ENCODE peak calls at places on chromosomes 12 and 14, in eight cellular contexts. One of them, this sample, is unnamed.

GRCh38 chr12:89393551-89394121 is 41.3 kb upstream of the DUSP6 start:
- DNase-seq in stimulated activated CD4-positive, alpha-beta T cell treated with anti-CD3 and anti-CD28 coated beads, Interleukin-2, amount 100 ng/mL, for 48 hours: no peak
- DNase-seq in endothelial cell: no peak
- DNase-seq in CD4-positive, alpha-beta memory T cell: no peak
- DNase-seq in CD8-positive, alpha-beta T cell: no peak
- DNase-seq in posterior cingulate gyrus: no peak
- DNase-seq in AG08396: no peak
- DNase-seq in NCI-H1092 treated with DMSO at 0.1 percent for 48 hours: no peak
- DNase-seq in this sample: no peak

GRCh38 chr12:131832393-131833231 is 4.4 kb downstream of the MMP17 start:
- DNase-seq in NCI-H1092 treated with DMSO at 0.1 percent for 48 hours: peak
- DNase-seq in CD8-positive, alpha-beta T cell: no peak
- DNase-seq in posterior cingulate gyrus: peak
- DNase-seq in CD4-positive, alpha-beta memory T cell: no peak
- DNase-seq in stimulated activated CD4-positive, alpha-beta T cell treated with anti-CD3 and anti-CD28 coated beads, Interleukin-2, amount 100 ng/mL, for 48 hours: no peak
- DNase-seq in AG08396: peak
- DNase-seq in endothelial cell: no peak
- DNase-seq in this sample: peak

GRCh38 chr12:16269941-16270340 is 7.5 kb downstream of the SLC15A5 start:
- DNase-seq in posterior cingulate gyrus: no peak
- DNase-seq in CD4-positive, alpha-beta memory T cell: no peak
- DNase-seq in CD8-positive, alpha-beta T cell: no peak
- DNase-seq in endothelial cell: no peak
- DNase-seq in stimulated activated CD4-positive, alpha-beta T cell treated with anti-CD3 and anti-CD28 coated beads, Interleukin-2, amount 100 ng/mL, for 48 hours: no peak
- DNase-seq in NCI-H1092 treated with DMSO at 0.1 percent for 48 hours: no peak
- DNase-seq in AG08396: no peak
- DNase-seq in this sample: no peak

GRCh38 chr14:64540208-64541202 is at the start of gene HSPA2:
- DNase-seq in endothelial cell: peak
- DNase-seq in CD8-positive, alpha-beta T cell: peak
- DNase-seq in stimulated activated CD4-positive, alpha-beta T cell treated with anti-CD3 and anti-CD28 coated beads, Interleukin-2, amount 100 ng/mL, for 48 hours: peak
- DNase-seq in CD4-positive, alpha-beta memory T cell: peak
- DNase-seq in posterior cingulate gyrus: peak
- DNase-seq in AG08396: peak
- DNase-seq in NCI-H1092 treated with DMSO at 0.1 percent for 48 hours: peak
- DNase-seq in this sample: no peak

GRCh38 chr12:118377005-118377890 is 893 bp downstream of the SUDS3 start:
- DNase-seq in AG08396: no peak
- DNase-seq in NCI-H1092 treated with DMSO at 0.1 percent for 48 hours: no peak
- DNase-seq in posterior cingulate gyrus: no peak
- DNase-seq in CD4-positive, alpha-beta memory T cell: no peak
- DNase-seq in endothelial cell: no peak
- DNase-seq in CD8-positive, alpha-beta T cell: no peak
- DNase-seq in stimulated activated CD4-positive, alpha-beta T cell treated with anti-CD3 and anti-CD28 coated beads, Interleukin-2, amount 100 ng/mL, for 48 hours: no peak
- DNase-seq in this sample: no peak

GRCh38 chr12:51832708-51833107 is 15.8 kb downstream of the FIGNL2 start:
- DNase-seq in posterior cingulate gyrus: no peak
- DNase-seq in CD4-positive, alpha-beta memory T cell: no peak
- DNase-seq in AG08396: no peak
- DNase-seq in endothelial cell: no peak
- DNase-seq in stimulated activated CD4-positive, alpha-beta T cell treated with anti-CD3 and anti-CD28 coated beads, Interleukin-2, amount 100 ng/mL, for 48 hours: no peak
- DNase-seq in CD8-positive, alpha-beta T cell: no peak
- DNase-seq in NCI-H1092 treated with DMSO at 0.1 percent for 48 hours: no peak
- DNase-seq in this sample: no peak

GRCh38 chr14:58305730-58306129 is 7.4 kb downstream of the ARID4A start:
- DNase-seq in CD8-positive, alpha-beta T cell: no peak
- DNase-seq in AG08396: no peak
- DNase-seq in endothelial cell: no peak
- DNase-seq in NCI-H1092 treated with DMSO at 0.1 percent for 48 hours: no peak
- DNase-seq in CD4-positive, alpha-beta memory T cell: no peak
- DNase-seq in posterior cingulate gyrus: no peak
- DNase-seq in stimulated activated CD4-positive, alpha-beta T cell treated with anti-CD3 and anti-CD28 coated beads, Interleukin-2, amount 100 ng/mL, for 48 hours: no peak
- DNase-seq in this sample: no peak

GRCh38 chr12:123260081-123260480 is 11.6 kb downstream of the CDK2AP1 start:
- DNase-seq in endothelial cell: no peak
- DNase-seq in AG08396: no peak
- DNase-seq in stimulated activated CD4-positive, alpha-beta T cell treated with anti-CD3 and anti-CD28 coated beads, Interleukin-2, amount 100 ng/mL, for 48 hours: no peak
- DNase-seq in CD4-positive, alpha-beta memory T cell: no peak
- DNase-seq in CD8-positive, alpha-beta T cell: no peak
- DNase-seq in posterior cingulate gyrus: no peak
- DNase-seq in NCI-H1092 treated with DMSO at 0.1 percent for 48 hours: no peak
- DNase-seq in this sample: no peak

GRCh38 chr14:22884721-22885523 is 1.9 kb downstream of the REM2 start:
- DNase-seq in CD4-positive, alpha-beta memory T cell: no peak
- DNase-seq in stimulated activated CD4-positive, alpha-beta T cell treated with anti-CD3 and anti-CD28 coated beads, Interleukin-2, amount 100 ng/mL, for 48 hours: no peak
- DNase-seq in posterior cingulate gyrus: no peak
- DNase-seq in AG08396: no peak
- DNase-seq in CD8-positive, alpha-beta T cell: no peak
- DNase-seq in endothelial cell: no peak
- DNase-seq in NCI-H1092 treated with DMSO at 0.1 percent for 48 hours: no peak
- DNase-seq in this sample: no peak

GRCh38 chr12:101824831-101825230 is 5.9 kb downstream of the GNPTAB start:
- DNase-seq in stimulated activated CD4-positive, alpha-beta T cell treated with anti-CD3 and anti-CD28 coated beads, Interleukin-2, amount 100 ng/mL, for 48 hours: no peak
- DNase-seq in AG08396: no peak
- DNase-seq in CD4-positive, alpha-beta memory T cell: no peak
- DNase-seq in CD8-positive, alpha-beta T cell: no peak
- DNase-seq in NCI-H1092 treated with DMSO at 0.1 percent for 48 hours: no peak
- DNase-seq in posterior cingulate gyrus: no peak
- DNase-seq in endothelial cell: no peak
- DNase-seq in this sample: no peak

GRCh38 chr12:46364300-46364696 is 8.3 kb downstream of the SLC38A2 start:
- DNase-seq in NCI-H1092 treated with DMSO at 0.1 percent for 48 hours: no peak
- DNase-seq in endothelial cell: no peak
- DNase-seq in AG08396: no peak
- DNase-seq in CD8-positive, alpha-beta T cell: no peak
- DNase-seq in posterior cingulate gyrus: no peak
- DNase-seq in stimulated activated CD4-positive, alpha-beta T cell treated with anti-CD3 and anti-CD28 coated beads, Interleukin-2, amount 100 ng/mL, for 48 hours: no peak
- DNase-seq in CD4-positive, alpha-beta memory T cell: no peak
- DNase-seq in this sample: no peak

GRCh38 chr12:2432856-2433255 is 361.9 kb upstream of the FKBP4 start:
- DNase-seq in stimulated activated CD4-positive, alpha-beta T cell treated with anti-CD3 and anti-CD28 coated beads, Interleukin-2, amount 100 ng/mL, for 48 hours: no peak
- DNase-seq in posterior cingulate gyrus: no peak
- DNase-seq in NCI-H1092 treated with DMSO at 0.1 percent for 48 hours: peak
- DNase-seq in AG08396: no peak
- DNase-seq in CD8-positive, alpha-beta T cell: no peak
- DNase-seq in endothelial cell: no peak
- DNase-seq in CD4-positive, alpha-beta memory T cell: no peak
- DNase-seq in this sample: no peak

GRCh38 chr12:82708507-82708906 is 21.8 kb downstream of the TMTC2 start:
- DNase-seq in AG08396: no peak
- DNase-seq in endothelial cell: peak
- DNase-seq in NCI-H1092 treated with DMSO at 0.1 percent for 48 hours: no peak
- DNase-seq in posterior cingulate gyrus: peak
- DNase-seq in CD4-positive, alpha-beta memory T cell: no peak
- DNase-seq in stimulated activated CD4-positive, alpha-beta T cell treated with anti-CD3 and anti-CD28 coated beads, Interleukin-2, amount 100 ng/mL, for 48 hours: no peak
- DNase-seq in CD8-positive, alpha-beta T cell: no peak
- DNase-seq in this sample: no peak

GRCh38 chr12:87120440-87120839 is 864.2 kb upstream of the MGAT4C start:
- DNase-seq in NCI-H1092 treated with DMSO at 0.1 percent for 48 hours: no peak
- DNase-seq in stimulated activated CD4-positive, alpha-beta T cell treated with anti-CD3 and anti-CD28 coated beads, Interleukin-2, amount 100 ng/mL, for 48 hours: no peak
- DNase-seq in AG08396: no peak
- DNase-seq in endothelial cell: no peak
- DNase-seq in posterior cingulate gyrus: no peak
- DNase-seq in CD8-positive, alpha-beta T cell: no peak
- DNase-seq in CD4-positive, alpha-beta memory T cell: no peak
- DNase-seq in this sample: peak

GRCh38 chr14:23631702-23632460 is 4.3 kb upstream of the DHRS2 start:
- DNase-seq in endothelial cell: peak
- DNase-seq in AG08396: peak
- DNase-seq in NCI-H1092 treated with DMSO at 0.1 percent for 48 hours: peak
- DNase-seq in posterior cingulate gyrus: peak
- DNase-seq in CD8-positive, alpha-beta T cell: peak
- DNase-seq in CD4-positive, alpha-beta memory T cell: peak
- DNase-seq in stimulated activated CD4-positive, alpha-beta T cell treated with anti-CD3 and anti-CD28 coated beads, Interleukin-2, amount 100 ng/mL, for 48 hours: peak
- DNase-seq in this sample: peak

GRCh38 chr12:41174602-41175001 is 13.5 kb upstream of the PDZRN4 start:
- DNase-seq in stimulated activated CD4-positive, alpha-beta T cell treated with anti-CD3 and anti-CD28 coated beads, Interleukin-2, amount 100 ng/mL, for 48 hours: no peak
- DNase-seq in posterior cingulate gyrus: no peak
- DNase-seq in AG08396: no peak
- DNase-seq in endothelial cell: no peak
- DNase-seq in CD4-positive, alpha-beta memory T cell: no peak
- DNase-seq in NCI-H1092 treated with DMSO at 0.1 percent for 48 hours: no peak
- DNase-seq in CD8-positive, alpha-beta T cell: no peak
- DNase-seq in this sample: no peak

GRCh38 chr12:49872781-49873181 is 29.9 kb upstream of the BCDIN3D start:
- DNase-seq in posterior cingulate gyrus: no peak
- DNase-seq in CD4-positive, alpha-beta memory T cell: no peak
- DNase-seq in CD8-positive, alpha-beta T cell: no peak
- DNase-seq in stimulated activated CD4-positive, alpha-beta T cell treated with anti-CD3 and anti-CD28 coated beads, Interleukin-2, amount 100 ng/mL, for 48 hours: no peak
- DNase-seq in AG08396: no peak
- DNase-seq in endothelial cell: no peak
- DNase-seq in NCI-H1092 treated with DMSO at 0.1 percent for 48 hours: no peak
- DNase-seq in this sample: no peak

GRCh38 chr12:26994109-26994508 is 20.1 kb downstream of the TM7SF3 start:
- DNase-seq in stimulated activated CD4-positive, alpha-beta T cell treated with anti-CD3 and anti-CD28 coated beads, Interleukin-2, amount 100 ng/mL, for 48 hours: no peak
- DNase-seq in CD8-positive, alpha-beta T cell: no peak
- DNase-seq in posterior cingulate gyrus: no peak
- DNase-seq in CD4-positive, alpha-beta memory T cell: no peak
- DNase-seq in AG08396: no peak
- DNase-seq in NCI-H1092 treated with DMSO at 0.1 percent for 48 hours: no peak
- DNase-seq in endothelial cell: no peak
- DNase-seq in this sample: no peak

GRCh38 chr14:50395448-50395847 is 1.2 kb downstream of the CDKL1 start:
- DNase-seq in stimulated activated CD4-positive, alpha-beta T cell treated with anti-CD3 and anti-CD28 coated beads, Interleukin-2, amount 100 ng/mL, for 48 hours: no peak
- DNase-seq in CD4-positive, alpha-beta memory T cell: no peak
- DNase-seq in endothelial cell: no peak
- DNase-seq in posterior cingulate gyrus: no peak
- DNase-seq in AG08396: no peak
- DNase-seq in NCI-H1092 treated with DMSO at 0.1 percent for 48 hours: no peak
- DNase-seq in CD8-positive, alpha-beta T cell: no peak
- DNase-seq in this sample: no peak

GRCh38 chr12:118402251-118402650 is 25.9 kb downstream of the SUDS3 start:
- DNase-seq in stimulated activated CD4-positive, alpha-beta T cell treated with anti-CD3 and anti-CD28 coated beads, Interleukin-2, amount 100 ng/mL, for 48 hours: no peak
- DNase-seq in CD8-positive, alpha-beta T cell: no peak
- DNase-seq in CD4-positive, alpha-beta memory T cell: no peak
- DNase-seq in AG08396: peak
- DNase-seq in endothelial cell: no peak
- DNase-seq in NCI-H1092 treated with DMSO at 0.1 percent for 48 hours: no peak
- DNase-seq in posterior cingulate gyrus: no peak
- DNase-seq in this sample: no peak

GRCh38 chr14:101495827-101496778 is 65.2 kb upstream of the DIO3 start:
- DNase-seq in NCI-H1092 treated with DMSO at 0.1 percent for 48 hours: no peak
- DNase-seq in AG08396: no peak
- DNase-seq in CD8-positive, alpha-beta T cell: no peak
- DNase-seq in posterior cingulate gyrus: no peak
- DNase-seq in endothelial cell: no peak
- DNase-seq in stimulated activated CD4-positive, alpha-beta T cell treated with anti-CD3 and anti-CD28 coated beads, Interleukin-2, amount 100 ng/mL, for 48 hours: no peak
- DNase-seq in CD4-positive, alpha-beta memory T cell: no peak
- DNase-seq in this sample: no peak

GRCh38 chr12:119748512-119748911 is 80.6 kb downstream of the PRKAB1 start:
- DNase-seq in AG08396: no peak
- DNase-seq in stimulated activated CD4-positive, alpha-beta T cell treated with anti-CD3 and anti-CD28 coated beads, Interleukin-2, amount 100 ng/mL, for 48 hours: no peak
- DNase-seq in CD4-positive, alpha-beta memory T cell: no peak
- DNase-seq in posterior cingulate gyrus: no peak
- DNase-seq in NCI-H1092 treated with DMSO at 0.1 percent for 48 hours: no peak
- DNase-seq in CD8-positive, alpha-beta T cell: no peak
- DNase-seq in endothelial cell: no peak
- DNase-seq in this sample: no peak

GRCh38 chr14:69989622-69990021 is 110.4 kb downstream of the SMOC1 start:
- DNase-seq in posterior cingulate gyrus: no peak
- DNase-seq in AG08396: no peak
- DNase-seq in CD4-positive, alpha-beta memory T cell: no peak
- DNase-seq in stimulated activated CD4-positive, alpha-beta T cell treated with anti-CD3 and anti-CD28 coated beads, Interleukin-2, amount 100 ng/mL, for 48 hours: no peak
- DNase-seq in CD8-positive, alpha-beta T cell: no peak
- DNase-seq in NCI-H1092 treated with DMSO at 0.1 percent for 48 hours: no peak
- DNase-seq in endothelial cell: no peak
- DNase-seq in this sample: no peak

GRCh38 chr14:77868552-77869300 is 68.8 kb downstream of the ADCK1 start:
- DNase-seq in posterior cingulate gyrus: no peak
- DNase-seq in stimulated activated CD4-positive, alpha-beta T cell treated with anti-CD3 and anti-CD28 coated beads, Interleukin-2, amount 100 ng/mL, for 48 hours: no peak
- DNase-seq in NCI-H1092 treated with DMSO at 0.1 percent for 48 hours: no peak
- DNase-seq in CD4-positive, alpha-beta memory T cell: no peak
- DNase-seq in endothelial cell: no peak
- DNase-seq in AG08396: no peak
- DNase-seq in CD8-positive, alpha-beta T cell: no peak
- DNase-seq in this sample: no peak

GRCh38 chr12:93333828-93334227 is 43.9 kb upstream of the NUDT4 start:
- DNase-seq in endothelial cell: no peak
- DNase-seq in AG08396: no peak
- DNase-seq in CD4-positive, alpha-beta memory T cell: no peak
- DNase-seq in stimulated activated CD4-positive, alpha-beta T cell treated with anti-CD3 and anti-CD28 coated beads, Interleukin-2, amount 100 ng/mL, for 48 hours: no peak
- DNase-seq in CD8-positive, alpha-beta T cell: no peak
- DNase-seq in posterior cingulate gyrus: no peak
- DNase-seq in NCI-H1092 treated with DMSO at 0.1 percent for 48 hours: no peak
- DNase-seq in this sample: no peak

GRCh38 chr12:75378354-75378753 is 12.5 kb upstream of the GLIPR1L2 start:
- DNase-seq in CD4-positive, alpha-beta memory T cell: no peak
- DNase-seq in stimulated activated CD4-positive, alpha-beta T cell treated with anti-CD3 and anti-CD28 coated beads, Interleukin-2, amount 100 ng/mL, for 48 hours: no peak
- DNase-seq in NCI-H1092 treated with DMSO at 0.1 percent for 48 hours: no peak
- DNase-seq in endothelial cell: no peak
- DNase-seq in AG08396: peak
- DNase-seq in CD8-positive, alpha-beta T cell: no peak
- DNase-seq in posterior cingulate gyrus: no peak
- DNase-seq in this sample: no peak

GRCh38 chr12:22377731-22378496 is 43.4 kb upstream of the ST8SIA1 start:
- DNase-seq in stimulated activated CD4-positive, alpha-beta T cell treated with anti-CD3 and anti-CD28 coated beads, Interleukin-2, amount 100 ng/mL, for 48 hours: no peak
- DNase-seq in posterior cingulate gyrus: no peak
- DNase-seq in CD4-positive, alpha-beta memory T cell: no peak
- DNase-seq in NCI-H1092 treated with DMSO at 0.1 percent for 48 hours: no peak
- DNase-seq in AG08396: no peak
- DNase-seq in CD8-positive, alpha-beta T cell: no peak
- DNase-seq in endothelial cell: no peak
- DNase-seq in this sample: no peak

GRCh38 chr12:32773686-32774085 is 18.0 kb upstream of the YARS2 start:
- DNase-seq in posterior cingulate gyrus: no peak
- DNase-seq in AG08396: no peak
- DNase-seq in NCI-H1092 treated with DMSO at 0.1 percent for 48 hours: no peak
- DNase-seq in CD8-positive, alpha-beta T cell: no peak
- DNase-seq in CD4-positive, alpha-beta memory T cell: no peak
- DNase-seq in stimulated activated CD4-positive, alpha-beta T cell treated with anti-CD3 and anti-CD28 coated beads, Interleukin-2, amount 100 ng/mL, for 48 hours: no peak
- DNase-seq in endothelial cell: no peak
- DNase-seq in this sample: no peak

GRCh38 chr14:89870335-89870734 is 84.2 kb downstream of the EFCAB11 start:
- DNase-seq in endothelial cell: no peak
- DNase-seq in stimulated activated CD4-positive, alpha-beta T cell treated with anti-CD3 and anti-CD28 coated beads, Interleukin-2, amount 100 ng/mL, for 48 hours: no peak
- DNase-seq in CD8-positive, alpha-beta T cell: no peak
- DNase-seq in AG08396: no peak
- DNase-seq in posterior cingulate gyrus: no peak
- DNase-seq in NCI-H1092 treated with DMSO at 0.1 percent for 48 hours: no peak
- DNase-seq in CD4-positive, alpha-beta memory T cell: no peak
- DNase-seq in this sample: no peak

GRCh38 chr14:35998303-35998702 is 172.2 kb downstream of the BRMS1L start:
- DNase-seq in endothelial cell: no peak
- DNase-seq in posterior cingulate gyrus: no peak
- DNase-seq in CD4-positive, alpha-beta memory T cell: no peak
- DNase-seq in CD8-positive, alpha-beta T cell: no peak
- DNase-seq in NCI-H1092 treated with DMSO at 0.1 percent for 48 hours: no peak
- DNase-seq in AG08396: no peak
- DNase-seq in stimulated activated CD4-positive, alpha-beta T cell treated with anti-CD3 and anti-CD28 coated beads, Interleukin-2, amount 100 ng/mL, for 48 hours: no peak
- DNase-seq in this sample: no peak

This sample was measured in NCI-H1105.